ENCODE peak calls at places on chromosomes 2 and 18, in five cellular contexts. N, K, Q, Z and E are unnamed samples.

GRCh38 chr2:13260401-13260800 is 543.7 kb downstream of the TRIB2 start:
- DNase-seq in N (peak; percentile 12), K (no peak), Q (no peak), Z (no peak), E (no peak)

GRCh38 chr2:97765933-97766332 is 52.6 kb downstream of the ZAP70 start:
- DNase-seq in N (no peak), K (no peak), Q (no peak), Z (no peak), E (no peak)

GRCh38 chr2:1309507-1309906 is 103.8 kb upstream of the TPO start:
- DNase-seq in N (no peak), K (no peak), Q (no peak), Z (no peak), E (no peak)

GRCh38 chr18:79317718-79318117 is 78.0 kb upstream of the NFATC1 start:
- DNase-seq in N (no peak), K (no peak), Q (no peak), Z (no peak), E (no peak)

GRCh38 chr2:181389524-181389923 is 67.7 kb upstream of the ITGA4 start:
- DNase-seq in N (no peak), K (no peak), Q (no peak), Z (no peak), E (no peak)

GRCh38 chr2:179860255-179861026 is 971 bp downstream of the ZNF385B start:
- DNase-seq in N (no peak), K (peak; percentile 49), Q (no peak), Z (no peak), E (no peak)

GRCh38 chr2:72956050-72956395 is 38.7 kb downstream of the EMX1 start:
- DNase-seq in N (no peak), K (no peak), Q (no peak), Z (no peak), E (no peak)

GRCh38 chr2:220228310-220229006 is 601.0 kb downstream of the SLC4A3 start:
- DNase-seq in N (no peak), K (no peak), Q (no peak), Z (no peak), E (no peak)

GRCh38 chr2:159204381-159204780 is 82.1 kb downstream of the WDSUB1 start:
- DNase-seq in N (no peak), K (no peak), Q (no peak), Z (no peak), E (no peak)

GRCh38 chr2:23460983-23461382 is 76.0 kb downstream of the KLHL29 start:
- DNase-seq in N (no peak), K (no peak), Q (no peak), Z (no peak), E (no peak)

GRCh38 chr2:42138163-42139016 is 30.8 kb upstream of the EML4 start:
- DNase-seq in N (no peak), K (no peak), Q (no peak), Z (peak; percentile 77), E (peak; percentile 58)

GRCh38 chr2:161238264-161238558 is 70.0 kb upstream of the PSMD14 start:
- DNase-seq in N (no peak), K (no peak), Q (no peak), Z (no peak), E (no peak)

GRCh38 chr18:2984703-2985261 is 28.2 kb downstream of the LPIN2 start:
- DNase-seq in N (no peak), K (no peak), Q (no peak), Z (no peak), E (no peak)

GRCh38 chr2:37865640-37866039 is 59.4 kb upstream of the RMDN2 start:
- DNase-seq in N (no peak), K (no peak), Q (no peak), Z (no peak), E (no peak)

GRCh38 chr18:59837586-59837985 is 62.2 kb upstream of the PMAIP1 start:
- DNase-seq in N (peak; percentile 20), K (peak; percentile 86), Q (no peak), Z (no peak), E (no peak)

GRCh38 chr2:152200101-152200500 is 24.5 kb upstream of the STAM2 start:
- DNase-seq in N (no peak), K (no peak), Q (no peak), Z (no peak), E (no peak)

GRCh38 chr2:187434342-187434785 is 13.7 kb downstream of the CALCRL start:
- DNase-seq in N (no peak), K (no peak), Q (no peak), Z (no peak), E (no peak)

GRCh38 chr2:10378189-10378588 is 69.9 kb downstream of the ODC1 start:
- DNase-seq in N (no peak), K (no peak), Q (no peak), Z (no peak), E (no peak)

GRCh38 chr2:29528891-29529520 is 392.4 kb downstream of the ALK start:
- DNase-seq in N (no peak), K (peak; percentile 20), Q (peak; percentile 48), Z (no peak), E (peak; percentile 68)

GRCh38 chr18:26526128-26526965 is 22.0 kb downstream of the KCTD1 start:
- DNase-seq in N (no peak), K (no peak), Q (no peak), Z (no peak), E (no peak)

GRCh38 chr2:37343537-37344434 is 644 bp upstream of the QPCT start:
- DNase-seq in N (no peak), K (peak; percentile 47), Q (no peak), Z (no peak), E (no peak)

GRCh38 chr2:239464166-239465016 is 63.6 kb upstream of the HDAC4 start:
- DNase-seq in N (no peak), K (no peak), Q (peak; percentile 54), Z (no peak), E (peak; percentile 72)

GRCh38 chr2:72097276-72097675 is 50.4 kb downstream of the CYP26B1 start:
- DNase-seq in N (no peak), K (no peak), Q (no peak), Z (no peak), E (no peak)

GRCh38 chr2:20573611-20574422 is 77.1 kb downstream of the HS1BP3 start:
- DNase-seq in N (no peak), K (peak; percentile 30), Q (no peak), Z (peak; percentile 56), E (no peak)

GRCh38 chr2:157876066-157876770 is at the start of gene ACVR1:
- DNase-seq in N (peak; percentile 76), K (peak; percentile 98), Q (peak; percentile 98), Z (peak; percentile 95), E (peak; percentile 96)

GRCh38 chr2:120059483-120059882 is 46.6 kb downstream of the EPB41L5 start:
- DNase-seq in N (no peak), K (no peak), Q (no peak), Z (no peak), E (no peak)

GRCh38 chr2:102037681-102038080 is 45.9 kb downstream of the IL1R2 start:
- DNase-seq in N (no peak), K (no peak), Q (no peak), Z (no peak), E (no peak)

GRCh38 chr2:82062469-82062868 is 1757.9 kb upstream of the LRRTM1 start:
- DNase-seq in N (no peak), K (no peak), Q (no peak), Z (no peak), E (no peak)

GRCh38 chr18:76788571-76789317 is 33.6 kb upstream of the ZNF236 start:
- DNase-seq in N (no peak), K (no peak), Q (no peak), Z (no peak), E (no peak)

GRCh38 chr2:215567504-215567903 is 131.6 kb upstream of the FN1 start:
- DNase-seq in N (no peak), K (no peak), Q (no peak), Z (no peak), E (no peak)

GRCh38 chr2:182366625-182367024 is 60.2 kb downstream of the PDE1A start:
- DNase-seq in N (no peak), K (no peak), Q (no peak), Z (no peak), E (no peak)